ENCODE peak calls at places on chromosomes 7 and 10, in five cellular contexts. I is colonic mucosa, A is fibroblast of lung, R is Peyer's patch, D is tibial artery. K is an unnamed sample. For H3K4me1, the result is how much of the 10 kb centered on the place peaks cover.

GRCh38 chr10:59880976-59881510 is 25.3 kb downstream of the CCDC6 start:
- DNase-seq in I (peak), A (no peak), R (no peak), D (no peak), K (no peak)

GRCh38 chr7:100680589-100681271 is 7.2 kb downstream of the GNB2 start:
- DNase-seq in I (no peak), A (no peak), R (peak), D (no peak), K (no peak)

GRCh38 chr7:42292991-42293521 is 56.0 kb upstream of the GLI3 start:
- DNase-seq in I (no peak), A (no peak), R (no peak), D (no peak), K (no peak)

GRCh38 chr10:343231-344215 is 208.3 kb downstream of the ZMYND11 start:
- DNase-seq in I (no peak), A (peak), R (no peak), D (no peak), K (no peak)

GRCh38 chr10:125482637-125483036 is 200.3 kb downstream of the TEX36 start:
- DNase-seq in I (no peak), A (no peak), R (no peak), D (no peak), K (no peak)

GRCh38 chr10:17431871-17432311 is 22.5 kb downstream of the ST8SIA6 start:
- DNase-seq in I (no peak), A (peak), R (no peak), D (no peak), K (no peak)

GRCh38 chr10:27661511-27662286 is 83.9 kb downstream of the MKX start:
- DNase-seq in I (no peak), A (no peak), R (no peak), D (no peak), K (no peak)

GRCh38 chr7:101644879-101645278 is 15.8 kb upstream of the MYL10 start:
- DNase-seq in I (no peak), A (no peak), R (no peak), D (no peak), K (no peak)

GRCh38 chr7:148867571-148868377 is 16.3 kb downstream of the EZH2 start:
- DNase-seq in I (no peak), A (no peak), R (no peak), D (no peak), K (no peak)

GRCh38 chr10:61942997-61943457 is 41.5 kb downstream of the ARID5B start:
- DNase-seq in I (no peak), A (peak), R (no peak), D (no peak), K (no peak)

GRCh38 chr10:33986515-33986914 is 652.0 kb upstream of the NRP1 start:
- DNase-seq in I (no peak), A (no peak), R (no peak), D (no peak), K (no peak)

GRCh38 chr7:36390199-36391090 is 783 bp downstream of the ANLN start:
- DNase-seq in I (peak), A (peak), R (peak), D (peak), K (peak)

GRCh38 chr7:114026486-114027089 is 107.8 kb upstream of the PPP1R3A start:
- DNase-seq in I (no peak), A (peak), R (no peak), D (no peak), K (no peak)

GRCh38 chr7:157537056-157537455 is 200.3 kb downstream of the DNAJB6 start:
- DNase-seq in I (no peak), A (no peak), R (peak), D (no peak), K (no peak)

GRCh38 chr10:955127-955819 is 23.8 kb upstream of the LARP4B start:
- DNase-seq in I (no peak), A (no peak), R (no peak), D (no peak), K (no peak)

GRCh38 chr7:41297167-41297566 is 405.7 kb downstream of the INHBA start:
- DNase-seq in I (no peak), A (no peak), R (no peak), D (no peak), K (no peak)

GRCh38 chr10:133527779-133528271 is 662 bp downstream of the CYP2E1 start:
- DNase-seq in I (no peak), A (no peak), R (no peak), D (no peak), K (no peak)

GRCh38 chr7:4694653-4695335 is 12.7 kb downstream of the FOXK1 start:
- DNase-seq in I (no peak), A (peak), R (no peak), D (peak), K (no peak)

GRCh38 chr7:100752994-100753393 is 19.6 kb downstream of the ZAN start:
- DNase-seq in I (no peak), A (no peak), R (no peak), D (no peak), K (no peak)

GRCh38 chr10:129564923-129565322 is 97.9 kb downstream of the MGMT start:
- DNase-seq in I (no peak), A (no peak), R (no peak), D (no peak), K (no peak)

DNA sequence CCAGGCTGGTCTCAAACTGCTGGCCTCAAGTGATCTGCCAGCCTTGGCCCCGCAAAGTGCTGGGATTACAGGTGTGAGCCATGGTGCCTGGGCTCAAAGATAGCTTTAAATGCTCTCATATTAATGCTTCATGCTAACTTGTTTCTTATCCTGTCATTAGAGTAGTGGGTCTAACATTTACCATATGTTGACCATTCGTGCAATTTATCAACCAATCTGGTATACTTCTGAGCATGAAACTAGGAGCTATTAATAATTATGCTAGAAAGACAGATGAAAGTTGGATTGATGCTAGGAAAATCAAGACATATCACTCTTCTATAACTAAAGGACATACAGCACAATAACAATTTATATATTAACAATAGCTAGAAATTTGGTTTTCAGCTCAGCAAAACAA is 112.2 kb upstream of the ABCB5 start:
- DNase-seq in I (no peak), A (no peak), R (no peak), D (no peak), K (no peak)
- H3K4me1 ChIP-seq in I (under half), A (under half), R (under half), D (under half), K (under half)

DNA sequence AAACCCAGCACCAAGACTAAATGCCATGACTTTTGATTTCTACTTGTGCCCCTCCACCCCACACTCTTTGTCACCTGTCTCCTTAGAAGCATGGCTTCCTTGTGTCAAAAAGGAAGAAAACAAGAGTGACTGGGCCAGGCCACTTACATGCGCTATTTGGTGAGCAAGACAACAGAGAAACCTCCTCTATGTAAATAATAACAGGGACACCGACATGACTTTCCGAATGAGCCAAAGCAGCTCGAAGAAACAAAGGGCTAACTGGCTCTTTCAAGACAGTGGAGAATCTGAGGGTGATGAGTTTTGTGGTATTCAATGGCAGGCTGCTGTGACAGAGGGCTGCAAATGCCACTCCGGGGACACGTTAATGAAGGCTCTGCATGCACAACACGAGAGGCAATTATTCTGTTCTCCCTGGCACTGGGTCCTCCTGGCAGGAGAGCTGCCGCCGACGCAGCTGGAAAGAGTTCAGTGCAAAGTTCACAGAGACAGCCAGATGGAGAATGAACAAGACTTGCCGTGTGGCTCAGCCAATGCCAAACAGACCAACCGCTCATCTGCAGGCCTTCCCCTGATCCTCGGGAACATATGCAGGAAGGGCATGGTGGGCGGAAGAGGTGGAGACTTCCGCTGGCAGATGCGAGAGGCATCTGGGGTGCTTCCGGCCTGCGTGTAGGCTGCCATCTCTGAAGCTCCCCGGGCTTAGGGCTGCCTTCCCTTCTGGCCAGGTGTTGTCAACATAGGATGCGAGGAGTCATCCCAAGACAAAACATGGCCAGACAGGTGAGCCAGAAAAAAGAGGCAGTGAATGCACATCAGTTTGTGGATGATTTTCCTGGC is 59.1 kb upstream of the SMNDC1 start:
- DNase-seq in I (peak), A (no peak), R (peak), D (no peak), K (no peak)
- H3K4me3 ChIP-seq in I (no peak), A (no peak), R (no peak), D (no peak), K (peak)

GRCh38 chr10:78641693-78642092 is 427.1 kb upstream of the ZMIZ1 start:
- DNase-seq in I (no peak), A (no peak), R (no peak), D (no peak), K (no peak)

GRCh38 chr10:78645053-78645787 is 423.5 kb upstream of the ZMIZ1 start:
- DNase-seq in I (no peak), A (no peak), R (no peak), D (no peak), K (no peak)

GRCh38 chr10:78643513-78643912 is 425.3 kb upstream of the ZMIZ1 start:
- DNase-seq in I (no peak), A (no peak), R (no peak), D (no peak), K (no peak)

GRCh38 chr10:78642261-78642660 is 426.5 kb upstream of the ZMIZ1 start:
- DNase-seq in I (no peak), A (no peak), R (no peak), D (no peak), K (no peak)

GRCh38 chr10:78644550-78644949 is 424.2 kb upstream of the ZMIZ1 start:
- DNase-seq in I (no peak), A (no peak), R (no peak), D (no peak), K (no peak)
- H3K4me1 ChIP-seq in I (under half), A (under half), R (under half), D (under half), K (under half)

GRCh38 chr7:155296006-155296787 is 1.5 kb upstream of the INSIG1 start:
- DNase-seq in I (no peak), A (no peak), R (peak), D (no peak), K (no peak)
- H3K4me3 ChIP-seq in I (peak), A (peak), R (peak), D (peak), K (peak)

DNA sequence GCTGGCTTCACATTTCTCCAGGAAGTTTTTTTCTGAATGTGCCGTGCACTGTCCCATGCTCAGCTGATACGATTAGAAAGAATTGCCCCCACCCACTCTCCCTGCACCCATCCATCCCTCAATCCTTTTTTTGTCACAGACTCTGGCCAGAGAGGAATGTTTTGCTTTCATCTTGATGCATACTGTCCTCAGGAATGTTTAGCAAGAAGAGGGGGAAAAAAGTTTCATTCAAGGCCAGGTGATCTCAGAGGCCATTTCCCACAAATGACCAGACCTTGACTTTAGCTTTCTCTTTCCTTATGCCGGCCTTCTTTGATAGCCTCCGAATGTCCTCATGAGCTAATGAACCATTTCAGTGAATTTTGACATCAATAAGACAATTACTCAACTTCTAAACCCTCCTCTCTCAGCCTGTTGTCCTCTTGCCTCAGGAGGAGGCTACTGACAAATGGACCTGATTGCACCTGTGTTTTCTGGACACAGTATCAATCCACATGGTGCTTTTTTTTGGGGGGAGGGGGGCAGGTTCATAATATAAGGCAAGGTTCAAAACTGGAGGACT is 105.0 kb upstream of the KLF6 start:
- DNase-seq in I (no peak), A (no peak), R (no peak), D (no peak), K (no peak)
- H3K4me1 ChIP-seq in I (under half), A (under half), R (under half), D (under half), K (under half)

GRCh38 chr7:143345428-143345900 is 17.0 kb downstream of the FAM131B start:
- DNase-seq in I (peak), A (peak), R (peak), D (peak), K (peak)
- H3K4me3 ChIP-seq in I (peak), A (no peak), R (peak), D (no peak), K (peak)

GRCh38 chr10:120507651-120508050 is 50.6 kb downstream of the PLPP4 start:
- DNase-seq in I (no peak), A (no peak), R (no peak), D (no peak), K (no peak)
- H3K4me1 ChIP-seq in I (under half), A (under half), R (under half), D (under half), K (under half)

GRCh38 chr7:98375664-98376063 is 25.2 kb downstream of the BAIAP2L1 start:
- DNase-seq in I (no peak), A (no peak), R (no peak), D (no peak), K (no peak)
- H3K4me3 ChIP-seq in I (no peak), A (no peak), R (no peak), D (no peak), K (no peak)

K was measured in CD4-positive, CD25-positive, alpha-beta regulatory T cell.